ENCODE peak calls at places on chromosome 11, in five cellular contexts. J, U, D, L and G are unnamed samples.

GRCh38 chr11:113587318-113587739 is 112.1 kb upstream of the DRD2 start:
- DNase-seq in D (no peak), J (peak; percentile 89), U (no peak), L (no peak), G (no peak)

GRCh38 chr11:133809525-133810178 is 35.7 kb downstream of the SPATA19 start:
- DNase-seq in J (no peak), D (no peak), L (no peak), U (no peak), G (peak; percentile 63)

GRCh38 chr11:37451903-37452302 is 853.9 kb upstream of the RAG2 start:
- DNase-seq in U (no peak), L (no peak), J (no peak), D (no peak), G (no peak)

GRCh38 chr11:102453921-102454320 is 1.4 kb upstream of the TMEM123 start:
- DNase-seq in J (no peak), D (no peak), L (no peak), U (no peak), G (no peak)

GRCh38 chr11:108084811-108085210 is 36.6 kb upstream of the ACAT1 start:
- DNase-seq in U (no peak), J (no peak), L (no peak), D (no peak), G (no peak)

GRCh38 chr11:72222907-72223614 is 1.5 kb upstream of the INPPL1 start:
- DNase-seq in D (peak; percentile 89), L (peak; percentile 76), J (peak; percentile 96), U (peak; percentile 82), G (peak; percentile 98)

GRCh38 chr11:80722616-80723015 is 1281.8 kb upstream of the TENM4 start:
- DNase-seq in J (peak; percentile 8), U (no peak), L (peak; percentile 39), D (no peak), G (no peak)

GRCh38 chr11:396511-396947 is 2.5 kb downstream of the PKP3 start:
- DNase-seq in U (no peak), D (no peak), J (no peak), L (peak; percentile 28), G (no peak)

GRCh38 chr11:112175596-112175947 is 260 bp downstream of the BCO2 start:
- DNase-seq in U (no peak), J (no peak), L (no peak), D (no peak), G (no peak)

GRCh38 chr11:104700609-104701008 is 197.7 kb downstream of the CASP12 start:
- DNase-seq in U (no peak), J (no peak), D (no peak), L (no peak), G (no peak)

GRCh38 chr11:73308003-73308962 is at the start of gene ARHGEF17:
- DNase-seq in U (no peak), L (peak; percentile 72), J (peak; percentile 69), D (peak; percentile 72), G (no peak)

GRCh38 chr11:102986815-102987214 is 31.3 kb upstream of the MMP13 start:
- DNase-seq in U (no peak), L (no peak), J (peak; percentile 53), D (no peak), G (no peak)

GRCh38 chr11:111833524-111833923 is 37.9 kb downstream of the ALG9 start:
- DNase-seq in U (no peak), L (no peak), J (no peak), D (no peak), G (no peak)

GRCh38 chr11:121800704-121801516 is 315.1 kb downstream of the BLID start:
- DNase-seq in U (no peak), L (no peak), J (no peak), D (no peak), G (no peak)

GRCh38 chr11:68579455-68579854 is 104.9 kb upstream of the GAL start:
- DNase-seq in L (no peak), D (no peak), U (no peak), J (peak; percentile 95), G (no peak)

GRCh38 chr11:19368726-19369364 is 128.1 kb upstream of the E2F8 start:
- DNase-seq in D (no peak), L (no peak), U (no peak), J (no peak), G (no peak)

GRCh38 chr11:133712235-133712634 is 133.1 kb downstream of the SPATA19 start:
- DNase-seq in D (no peak), L (no peak), J (no peak), U (no peak), G (no peak)

GRCh38 chr11:4038973-4039372 is 55.6 kb upstream of the RRM1 start:
- DNase-seq in L (no peak), D (no peak), J (peak; percentile 11), U (no peak), G (no peak)

GRCh38 chr11:105767945-105768344 is 158.1 kb downstream of the GRIA4 start:
- DNase-seq in L (no peak), J (no peak), U (no peak), D (no peak), G (no peak)

GRCh38 chr11:35250631-35251030 is 111.7 kb downstream of the CD44 start:
- DNase-seq in D (no peak), U (no peak), L (no peak), J (no peak), G (no peak)

GRCh38 chr11:43644626-43645299 is 35.8 kb upstream of the HSD17B12 start:
- DNase-seq in D (peak; percentile 9), L (no peak), J (peak; percentile 19), U (no peak), G (no peak)

GRCh38 chr11:3161309-3161708 is 3.8 kb downstream of the OSBPL5 start:
- DNase-seq in U (no peak), J (no peak), L (no peak), D (no peak), G (no peak)

GRCh38 chr11:100328626-100329340 is 358.3 kb upstream of the ARHGAP42 start:
- DNase-seq in D (no peak), J (peak; percentile 7), U (no peak), L (peak; percentile 48), G (no peak)

GRCh38 chr11:1484061-1484671 is 2.4 kb downstream of the MOB2 start:
- DNase-seq in L (no peak), U (no peak), J (no peak), D (no peak), G (no peak)

GRCh38 chr11:114183041-114183511 is 113.1 kb upstream of the NNMT start:
- DNase-seq in L (no peak), D (peak; percentile 33), U (no peak), J (no peak), G (no peak)

GRCh38 chr11:67482736-67483497 is at the start of gene AIP:
- DNase-seq in U (peak; percentile 86), D (peak; percentile 97), L (peak; percentile 98), J (peak; percentile 100), G (peak; percentile 99)

GRCh38 chr11:27701262-27702105 is 1.2 kb upstream of the BDNF start:
- DNase-seq in L (peak; percentile 29), J (peak; percentile 52), D (no peak), U (no peak), G (peak; percentile 80)

GRCh38 chr11:69948256-69949141 is 129.3 kb upstream of the FGF3 start:
- DNase-seq in L (peak; percentile 57), D (peak; percentile 75), U (no peak), J (peak; percentile 98), G (no peak)
- TF ChIP-seq CTCF in L (no peak), D (peak; percentile 18), U (no peak), J (peak; percentile 42), G (peak; percentile 35)

GRCh38 chr11:20658135-20658534 is 11.3 kb upstream of the NELL1 start:
- DNase-seq in J (no peak), U (no peak), D (no peak), L (no peak), G (no peak)

GRCh38 chr11:20661445-20661844 is 7.9 kb upstream of the NELL1 start:
- DNase-seq in U (no peak), L (no peak), J (no peak), D (no peak), G (no peak)

DNA sequence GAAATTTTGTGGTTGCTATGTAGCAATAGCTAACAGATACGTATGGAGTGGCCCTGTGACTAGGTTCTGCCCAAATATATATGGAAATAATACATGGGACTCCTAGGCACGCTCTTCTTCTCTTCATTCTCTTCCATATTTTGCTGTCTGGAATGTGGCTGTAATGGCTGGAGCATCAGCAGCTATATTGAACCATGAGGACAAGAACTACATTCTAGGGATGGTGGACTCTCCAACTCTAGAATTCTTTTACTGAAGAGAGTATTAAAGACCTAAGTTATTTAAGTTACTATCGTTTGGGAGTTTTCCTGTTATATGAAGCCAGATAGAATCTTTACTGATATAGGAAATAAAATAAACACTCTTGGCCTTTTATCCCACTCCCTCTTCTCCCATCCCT is 7.5 kb upstream of the NELL1 start:
- DNase-seq in L (no peak), J (no peak), U (no peak), D (no peak), G (no peak)
- TF ChIP-seq CTCF in L (no peak), J (no peak), U (no peak), D (no peak), G (no peak)

GRCh38 chr11:61996933-61997332 is 29.5 kb upstream of the FTH1 start:
- DNase-seq in U (no peak), D (no peak), L (no peak), J (no peak), G (no peak)
- TF ChIP-seq CTCF in U (no peak), D (no peak), L (no peak), J (no peak), G (no peak)

DNA sequence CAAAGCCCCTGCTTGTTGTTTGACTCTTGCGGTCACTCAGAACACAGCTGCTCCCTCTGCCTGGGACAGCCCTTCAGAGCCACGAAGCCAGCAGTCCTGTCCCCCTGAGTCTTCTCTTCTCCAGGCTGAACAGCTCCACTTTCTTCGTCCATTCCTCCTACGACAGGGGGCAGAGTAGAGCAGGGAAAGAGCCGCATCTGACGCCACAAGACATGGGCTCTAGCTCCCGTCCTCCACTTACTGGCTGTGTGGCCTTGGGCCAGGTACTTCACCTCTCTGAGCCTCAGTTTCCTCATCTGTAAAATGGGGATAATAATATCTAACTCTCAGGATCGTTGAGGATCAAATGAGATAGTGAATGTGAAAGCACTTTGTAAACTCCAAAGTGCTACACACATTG is 29.9 kb downstream of the CHRDL2 start:
- DNase-seq in J (peak; percentile 38), D (peak; percentile 74), L (no peak), U (no peak), G (no peak)
- TF ChIP-seq CTCF in J (peak; percentile 51), D (peak; percentile 51), L (no peak), U (no peak), G (no peak)